ENCODE peak calls at places on chromosomes 2 and 18, in six cellular contexts. S, Z, A, Q, T and E are unnamed samples.

GRCh38 chr2:40554665-40555294 is 102.9 kb upstream of the SLC8A1 start:
- DNase-seq in S (peak), Z (peak), A (peak), Q (no peak), T (peak), E (peak)

GRCh38 chr2:209864716-209865295 is 93.2 kb downstream of the UNC80 start:
- DNase-seq in S (no peak), Z (no peak), A (no peak), Q (no peak), T (no peak), E (no peak)

GRCh38 chr2:194264586-194264985 is 1392.4 kb upstream of the SLC39A10 start:
- DNase-seq in S (no peak), Z (no peak), A (no peak), Q (no peak), T (no peak), E (no peak)

GRCh38 chr18:76376668-76377358 is 118.2 kb downstream of the ZNF516 start:
- DNase-seq in S (no peak), Z (no peak), A (no peak), Q (no peak), T (no peak), E (no peak)

GRCh38 chr2:46966576-46966975 is 51.0 kb upstream of the MCFD2 start:
- DNase-seq in S (peak), Z (no peak), A (no peak), Q (no peak), T (no peak), E (no peak)

GRCh38 chr2:79817288-79817687 is 304.4 kb downstream of the CTNNA2 start:
- DNase-seq in S (no peak), Z (no peak), A (no peak), Q (no peak), T (no peak), E (no peak)

GRCh38 chr2:7539760-7540159 is 622.5 kb downstream of the RNF144A start:
- DNase-seq in S (no peak), Z (no peak), A (no peak), Q (no peak), T (no peak), E (no peak)

GRCh38 chr18:22628795-22629194 is 211.1 kb upstream of the CTAGE1 start:
- DNase-seq in S (no peak), Z (no peak), A (no peak), Q (no peak), T (no peak), E (no peak)

GRCh38 chr2:230347659-230348305 is 20.8 kb downstream of the SP140L start:
- DNase-seq in S (peak), Z (no peak), A (no peak), Q (no peak), T (no peak), E (peak)

GRCh38 chr2:151071382-151071781 is 190.3 kb downstream of the RBM43 start:
- DNase-seq in S (peak), Z (no peak), A (no peak), Q (no peak), T (no peak), E (no peak)

GRCh38 chr2:120673571-120674061 is 62.1 kb upstream of the GLI2 start:
- DNase-seq in S (no peak), Z (no peak), A (no peak), Q (no peak), T (no peak), E (no peak)

GRCh38 chr2:220969348-220969747 is 602.8 kb downstream of the EPHA4 start:
- DNase-seq in S (no peak), Z (no peak), A (no peak), Q (no peak), T (no peak), E (no peak)

GRCh38 chr2:77579076-77579769 is 57.0 kb upstream of the LRRTM4 start:
- DNase-seq in S (no peak), Z (no peak), A (no peak), Q (no peak), T (no peak), E (no peak)

GRCh38 chr2:232260075-232260474 is 118.5 kb upstream of the ALPP start:
- DNase-seq in S (peak), Z (no peak), A (no peak), Q (no peak), T (no peak), E (no peak)

GRCh38 chr2:23711979-23712755 is 214.8 kb downstream of the ATAD2B start:
- DNase-seq in S (peak), Z (peak), A (no peak), Q (no peak), T (no peak), E (no peak)

GRCh38 chr2:225122582-225123486 is 80.6 kb upstream of the DOCK10 start:
- DNase-seq in S (peak), Z (no peak), A (no peak), Q (no peak), T (no peak), E (peak)

GRCh38 chr2:82795446-82795845 is 1663.6 kb downstream of the SUCLG1 start:
- DNase-seq in S (peak), Z (no peak), A (no peak), Q (no peak), T (no peak), E (no peak)

GRCh38 chr2:50388324-50388723 is 643.6 kb downstream of the NRXN1 start:
- DNase-seq in S (no peak), Z (no peak), A (no peak), Q (no peak), T (no peak), E (no peak)

GRCh38 chr2:23480991-23481797 is 96.2 kb downstream of the KLHL29 start:
- DNase-seq in S (peak), Z (no peak), A (no peak), Q (no peak), T (peak), E (no peak)

GRCh38 chr2:227404575-227404974 is 16.8 kb upstream of the SCYGR1 start:
- DNase-seq in S (no peak), Z (no peak), A (no peak), Q (peak), T (no peak), E (no peak)

GRCh38 chr2:172792711-172793110 is 57.1 kb downstream of the RAPGEF4 start:
- DNase-seq in S (peak), Z (no peak), A (no peak), Q (no peak), T (no peak), E (no peak)

GRCh38 chr18:46260016-46260878 is 156.1 kb downstream of the HAUS1 start:
- DNase-seq in S (peak), Z (no peak), A (no peak), Q (no peak), T (no peak), E (no peak)

GRCh38 chr2:174691203-174691779 is 73.0 kb downstream of the CHRNA1 start:
- DNase-seq in S (no peak), Z (no peak), A (no peak), Q (no peak), T (no peak), E (no peak)

GRCh38 chr2:28413152-28413895 is 20.7 kb downstream of the FOSL2 start:
- DNase-seq in S (no peak), Z (peak), A (no peak), Q (no peak), T (no peak), E (no peak)
- TF ChIP-seq CTCF in S (no peak), Z (peak), A (no peak), Q (no peak), T (no peak), E (no peak)

GRCh38 chr2:53740170-53740569 is 27.4 kb upstream of the CHAC2 start:
- DNase-seq in S (peak), Z (no peak), A (no peak), Q (no peak), T (no peak), E (no peak)
- TF ChIP-seq CTCF in S (peak), Z (no peak), A (no peak), Q (no peak), T (no peak), E (no peak)

DNA sequence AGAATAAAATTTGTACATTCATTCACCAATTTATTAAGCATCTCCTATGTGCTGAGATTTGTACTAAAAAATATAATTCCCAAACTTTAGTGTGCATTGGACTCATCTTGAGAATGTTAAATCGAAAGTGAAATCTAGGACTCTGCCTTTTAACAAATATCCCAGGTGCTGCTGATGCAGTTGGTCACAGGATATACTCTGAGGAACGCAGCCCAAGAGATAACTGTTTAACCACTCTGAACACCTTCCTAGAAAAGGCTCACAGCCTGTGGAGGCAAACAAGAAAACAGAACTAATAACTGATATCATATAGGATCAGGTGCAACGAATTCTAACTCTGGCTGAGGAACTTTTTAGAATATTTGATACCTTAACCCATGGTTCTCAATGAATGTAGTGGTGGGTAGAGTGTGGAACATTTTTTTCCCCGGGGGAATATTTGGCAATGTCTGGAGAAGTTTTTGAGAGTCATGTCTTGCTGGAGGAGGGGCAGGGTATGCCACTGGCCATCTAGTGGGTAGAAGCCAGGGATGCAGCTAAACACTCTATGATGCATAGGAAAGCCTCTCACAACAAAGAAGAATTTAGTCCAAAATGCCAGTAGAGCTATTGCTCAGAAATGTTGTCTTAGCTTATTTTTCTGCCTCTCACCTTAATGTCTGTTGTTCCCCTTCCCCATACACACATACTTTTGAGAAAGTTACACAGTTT is 96.5 kb downstream of the EHBP1 start:
- DNase-seq in S (peak), Z (no peak), A (no peak), Q (no peak), T (no peak), E (no peak)
- TF ChIP-seq CTCF in S (peak), Z (no peak), A (no peak), Q (no peak), T (no peak), E (no peak)

DNA sequence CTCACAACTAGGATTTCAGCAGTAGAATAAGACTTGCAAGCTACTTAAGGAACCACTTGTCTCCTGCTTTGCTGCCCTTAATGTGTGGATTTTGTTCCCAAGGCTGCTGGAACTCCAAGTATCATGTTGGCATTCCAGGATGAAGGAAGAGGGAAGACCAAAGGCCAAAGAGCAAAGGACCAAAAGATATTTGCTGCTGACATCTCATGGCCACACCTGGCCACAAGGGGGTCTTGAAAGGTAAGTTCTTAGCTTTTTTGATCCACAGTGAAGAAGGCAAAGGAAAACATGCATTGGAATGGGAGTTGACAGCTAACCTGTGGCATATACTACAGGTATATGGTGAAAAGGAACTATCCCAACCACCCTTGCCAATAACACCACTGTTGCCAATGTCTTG is 3.9 kb upstream of the MATN3 start:
- DNase-seq in S (no peak), Z (no peak), A (no peak), Q (no peak), T (no peak), E (no peak)
- TF ChIP-seq CTCF in S (no peak), Z (no peak), A (no peak), Q (no peak), T (no peak), E (no peak)

DNA sequence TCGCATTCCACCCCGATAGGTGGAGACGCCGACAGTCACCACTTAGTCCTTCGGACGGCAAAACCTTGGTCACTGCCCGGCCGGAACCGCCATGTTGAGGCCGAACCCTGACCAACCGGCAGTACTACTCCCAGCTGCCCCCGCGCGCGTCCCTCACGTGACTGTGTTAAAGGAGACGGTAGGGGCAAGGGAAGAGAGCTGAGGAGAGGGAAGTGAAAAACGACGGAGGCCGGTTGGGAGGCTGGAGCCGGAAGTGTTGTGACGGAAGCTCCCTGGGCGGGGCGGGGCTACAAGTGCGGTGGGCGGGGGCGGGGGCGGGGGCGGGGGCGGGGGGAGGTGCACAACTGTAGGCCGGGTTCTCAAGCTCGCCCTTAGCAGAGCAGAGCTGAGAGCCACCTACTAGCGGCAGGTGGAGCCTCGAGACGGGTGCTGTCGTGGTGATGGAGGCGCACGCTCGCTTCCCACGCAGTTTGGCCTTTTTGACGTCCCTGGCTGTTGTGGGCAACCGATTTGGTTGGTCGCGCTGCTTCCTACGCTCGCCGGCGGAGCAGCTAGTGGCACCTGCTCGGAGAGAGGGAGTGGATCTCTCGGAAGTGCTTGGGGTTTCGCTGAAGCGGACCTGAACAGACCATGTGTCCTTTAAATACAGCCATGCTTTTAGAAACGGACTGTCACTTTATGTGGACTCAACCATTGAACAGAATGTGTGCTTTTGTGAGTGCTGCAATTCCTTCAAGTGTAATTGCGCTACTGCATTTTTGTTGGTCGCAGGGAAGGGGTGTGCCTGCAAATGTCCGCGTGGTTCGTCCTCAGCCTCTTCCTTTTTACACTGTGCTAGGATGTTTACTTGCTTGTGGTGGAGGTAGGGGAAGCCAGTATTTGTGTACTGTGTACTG is at the start of gene TRAPPC8:
- DNase-seq in S (peak), Z (peak), A (peak), Q (peak), T (peak), E (peak)
- TF ChIP-seq CTCF in S (no peak), Z (no peak), A (no peak), Q (no peak), T (no peak), E (peak)

GRCh38 chr2:187442378-187442777 is 5.7 kb downstream of the CALCRL start:
- DNase-seq in S (no peak), Z (no peak), A (no peak), Q (no peak), T (no peak), E (no peak)
- TF ChIP-seq CTCF in S (peak), Z (no peak), A (no peak), Q (no peak), T (no peak), E (no peak)